ENCODE peak calls at places on chromosomes 7 and 10, in seven cellular contexts. K, S, J, Z, M, F and G are unnamed samples.

GRCh38 chr7:73899731-73900142 is 38.8 kb downstream of the TMEM270 start:
- DNase-seq in F (peak), J (no peak), K (no peak), M (no peak), Z (peak), S (no peak), G (no peak)

GRCh38 chr7:88635149-88635548 is 124.4 kb upstream of the ZNF804B start:
- DNase-seq in K (no peak), S (no peak), M (no peak), Z (no peak), F (no peak), J (no peak), G (no peak)

GRCh38 chr7:155363852-155364600 is 66.3 kb downstream of the INSIG1 start:
- DNase-seq in F (no peak), J (no peak), M (no peak), K (no peak), S (peak), Z (no peak), G (no peak)

GRCh38 chr7:2541291-2542010 is 13.9 kb downstream of the BRAT1 start:
- DNase-seq in S (no peak), Z (no peak), J (no peak), F (no peak), M (no peak), K (no peak), G (no peak)

GRCh38 chr7:129958643-129959479 is 6.1 kb upstream of the UBE2H start:
- DNase-seq in Z (peak), J (no peak), M (no peak), S (peak), K (no peak), F (peak), G (no peak)

GRCh38 chr10:79335470-79336235 is 11.6 kb upstream of the PPIF start:
- DNase-seq in F (no peak), K (no peak), J (no peak), M (no peak), Z (no peak), S (no peak), G (no peak)

GRCh38 chr10:15346440-15347141 is 24.5 kb downstream of the FAM171A1 start:
- DNase-seq in F (peak), S (no peak), M (no peak), K (no peak), Z (no peak), J (no peak), G (no peak)

GRCh38 chr10:64502936-64503335 is 981.7 kb downstream of the REEP3 start:
- DNase-seq in K (no peak), Z (no peak), F (no peak), M (no peak), S (no peak), J (no peak), G (no peak)

GRCh38 chr7:7125993-7126392 is 56.4 kb upstream of the C1GALT1 start:
- DNase-seq in M (no peak), J (no peak), K (no peak), Z (no peak), F (no peak), S (no peak), G (no peak)

GRCh38 chr10:127303105-127303504 is 106.7 kb upstream of the INSYN2A start:
- DNase-seq in S (no peak), F (no peak), J (no peak), M (peak), K (no peak), Z (no peak), G (no peak)

GRCh38 chr10:71729023-71729649 is 9.6 kb upstream of the C10orf105 start:
- DNase-seq in F (no peak), Z (no peak), K (no peak), J (no peak), S (peak), M (no peak), G (no peak)

GRCh38 chr10:132941640-132942051 is 724 bp downstream of the CFAP46 start:
- DNase-seq in K (no peak), F (no peak), M (no peak), Z (no peak), J (no peak), S (no peak), G (no peak)

GRCh38 chr10:103519798-103520197 is 26.3 kb downstream of the NEURL1 start:
- DNase-seq in S (no peak), M (no peak), Z (no peak), K (no peak), F (no peak), J (no peak), G (no peak)

GRCh38 chr7:28958235-28958945 is at the start of gene TRIL:
- DNase-seq in Z (no peak), J (no peak), F (peak), S (no peak), K (no peak), M (peak), G (peak)

GRCh38 chr7:8131694-8132605 is 130.0 kb downstream of the ICA1 start:
- DNase-seq in K (no peak), M (no peak), S (no peak), F (no peak), J (no peak), Z (no peak), G (no peak)

GRCh38 chr7:118771672-118772071 is 547.2 kb downstream of the ANKRD7 start:
- DNase-seq in M (no peak), F (no peak), Z (no peak), K (no peak), J (no peak), S (no peak), G (no peak)

GRCh38 chr10:128660726-128661125 is 534.5 kb upstream of the MKI67 start:
- DNase-seq in Z (no peak), F (no peak), M (no peak), S (no peak), J (no peak), K (no peak), G (no peak)

GRCh38 chr7:155796381-155797261 is 15.6 kb downstream of the SHH start:
- DNase-seq in F (peak), J (peak), M (peak), Z (no peak), K (peak), S (peak), G (peak)

GRCh38 chr10:81876253-81876731 is 1.3 kb downstream of the NRG3 start:
- DNase-seq in S (no peak), F (peak), M (no peak), Z (no peak), J (no peak), K (no peak), G (no peak)

GRCh38 chr7:17144313-17144712 is 154.1 kb upstream of the AHR start:
- DNase-seq in F (no peak), M (no peak), K (peak), J (no peak), Z (no peak), S (no peak), G (no peak)

GRCh38 chr7:33185786-33186185 is 56.4 kb downstream of the BBS9 start:
- DNase-seq in F (peak), S (peak), Z (no peak), M (peak), K (no peak), J (no peak), G (peak)

GRCh38 chr10:122085423-122085911 is 96.5 kb downstream of the TACC2 start:
- DNase-seq in Z (no peak), K (no peak), M (no peak), S (no peak), F (no peak), J (no peak), G (no peak)

GRCh38 chr7:129502708-129503685 is 666 bp downstream of the SMKR1 start:
- DNase-seq in Z (no peak), M (no peak), S (no peak), F (no peak), J (no peak), K (no peak), G (no peak)

GRCh38 chr7:143979359-143979758 is 20.8 kb upstream of the OR6B1 start:
- DNase-seq in K (no peak), F (peak), M (no peak), Z (peak), S (no peak), J (no peak), G (no peak)

GRCh38 chr7:131105294-131105802 is 222.3 kb upstream of the MKLN1 start:
- DNase-seq in Z (no peak), K (no peak), F (no peak), J (no peak), M (no peak), S (no peak), G (no peak)

GRCh38 chr10:132363921-132364593 is 32.1 kb downstream of the LRRC27 start:
- DNase-seq in J (no peak), Z (peak), F (peak), K (peak), M (no peak), S (no peak), G (peak)

GRCh38 chr10:12107781-12108180 is 21.7 kb upstream of the SEC61A2 start:
- DNase-seq in F (no peak), Z (no peak), M (no peak), S (no peak), J (no peak), K (no peak), G (no peak)

GRCh38 chr10:32446701-32447406 is 914 bp downstream of the CCDC7 start:
- DNase-seq in J (peak), M (peak), K (no peak), Z (no peak), S (peak), F (no peak), G (peak)

GRCh38 chr10:132395704-132396494 is 1.1 kb upstream of the PWWP2B start:
- DNase-seq in F (peak), S (no peak), M (no peak), Z (no peak), J (no peak), K (no peak), G (no peak)

GRCh38 chr10:93993782-93994668 is at the start of gene PLCE1:
- DNase-seq in M (peak), Z (no peak), S (no peak), F (peak), K (no peak), J (no peak), G (peak)